ENCODE peak calls at places on chromosomes 16 and 17, in seven cellular contexts. B is right lobe of liver, N is lower leg skin, T is thoracic aorta, A is AG04450, C is thyroid gland, Z is gastrocnemius medialis. Q is an unnamed sample.

GRCh38 chr17:40329981-40330794 is 21.2 kb downstream of the RARA start:
- DNase-seq in B (peak), N (no peak), T (no peak), A (no peak), C (peak), Z (peak), Q (no peak)

GRCh38 chr17:57086069-57086930 is 1.3 kb downstream of the AKAP1 start:
- DNase-seq in B (peak), N (peak), T (no peak), A (no peak), C (peak), Z (peak), Q (no peak)

GRCh38 chr16:65111306-65111705 is 10.6 kb downstream of the CDH11 start:
- DNase-seq in B (no peak), N (no peak), T (no peak), A (no peak), C (no peak), Z (no peak), Q (no peak)

GRCh38 chr17:75047398-75048098 is 523 bp downstream of the KCTD2 start:
- DNase-seq in B (peak), N (peak), T (no peak), A (no peak), C (peak), Z (peak), Q (no peak)

GRCh38 chr17:45680360-45680759 is 103.8 kb upstream of the CRHR1 start:
- DNase-seq in B (no peak), N (no peak), T (no peak), A (no peak), C (no peak), Z (no peak), Q (no peak)

GRCh38 chr17:83145358-83145738 is 65.9 kb downstream of the METRNL start:
- DNase-seq in B (no peak), N (peak), T (no peak), A (no peak), C (no peak), Z (no peak), Q (no peak)

GRCh38 chr16:17313085-17313611 is 157.6 kb downstream of the XYLT1 start:
- DNase-seq in B (peak), N (no peak), T (no peak), A (no peak), C (peak), Z (no peak), Q (no peak)

GRCh38 chr16:84396537-84397008 is 28.2 kb downstream of the ATP2C2 start:
- DNase-seq in B (no peak), N (no peak), T (no peak), A (no peak), C (peak), Z (no peak), Q (peak)

GRCh38 chr16:55118701-55119260 is 188.1 kb downstream of the IRX5 start:
- DNase-seq in B (no peak), N (no peak), T (no peak), A (no peak), C (no peak), Z (no peak), Q (no peak)

GRCh38 chr16:4548124-4548523 is 8.0 kb upstream of the C16orf96 start:
- DNase-seq in B (peak), N (no peak), T (no peak), A (no peak), C (no peak), Z (no peak), Q (no peak)

GRCh38 chr17:15311996-15312395 is 29.4 kb downstream of the TEKT3 start:
- DNase-seq in B (no peak), N (no peak), T (no peak), A (no peak), C (no peak), Z (no peak), Q (no peak)

GRCh38 chr17:56297142-56297541 is 143.9 kb downstream of the ANKFN1 start:
- DNase-seq in B (no peak), N (no peak), T (no peak), A (peak), C (peak), Z (no peak), Q (no peak)

GRCh38 chr16:84885024-84885910 is 65.5 kb downstream of the CRISPLD2 start:
- DNase-seq in B (no peak), N (no peak), T (no peak), A (no peak), C (no peak), Z (no peak), Q (no peak)

GRCh38 chr16:54657058-54657708 is 273.5 kb upstream of the IRX5 start:
- DNase-seq in B (peak), N (no peak), T (peak), A (no peak), C (no peak), Z (peak), Q (no peak)

GRCh38 chr16:19886061-19886792 is 1.6 kb upstream of the GPRC5B start:
- DNase-seq in B (peak), N (peak), T (peak), A (peak), C (peak), Z (peak), Q (no peak)

GRCh38 chr17:34177642-34178041 is 77.4 kb upstream of the CCL2 start:
- DNase-seq in B (no peak), N (no peak), T (no peak), A (no peak), C (no peak), Z (no peak), Q (no peak)

GRCh38 chr17:65047939-65048338 is 8.6 kb downstream of the GNA13 start:
- DNase-seq in B (no peak), N (no peak), T (no peak), A (no peak), C (no peak), Z (no peak), Q (no peak)

GRCh38 chr17:13311301-13311700 is 290.4 kb downstream of the HS3ST3A1 start:
- DNase-seq in B (no peak), N (no peak), T (no peak), A (no peak), C (no peak), Z (no peak), Q (peak)

DNA sequence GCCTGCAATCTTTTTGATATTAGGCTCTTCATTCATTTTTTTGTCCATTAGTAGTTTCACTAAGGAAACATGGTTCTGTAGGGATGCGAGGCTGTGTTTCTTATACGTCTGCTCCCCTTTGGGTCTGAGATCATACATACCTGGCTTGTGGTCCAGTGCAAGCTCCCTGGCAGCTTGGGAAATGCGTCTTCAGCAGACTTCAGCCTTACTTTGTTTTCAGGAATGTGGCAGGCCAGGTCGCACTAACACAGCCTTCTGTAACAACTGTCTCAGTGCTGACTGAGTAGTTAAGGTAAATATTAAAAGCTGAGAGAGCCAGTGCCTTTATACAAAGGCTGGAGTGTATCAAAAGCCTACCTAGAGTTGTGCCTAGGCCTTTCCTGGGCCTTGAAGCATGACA is 970.5 kb upstream of the EEF2KMT start:
- DNase-seq in B (no peak), N (no peak), T (no peak), A (no peak), C (no peak), Z (no peak), Q (no peak)
- TF ChIP-seq CTCF in B (no peak), N (no peak), T (no peak), A (no peak), C (no peak), Z (no peak), Q (no peak)

GRCh38 chr16:73063284-73063733 is 15.4 kb upstream of the ZFHX3 start:
- DNase-seq in B (no peak), N (peak), T (no peak), A (no peak), C (no peak), Z (no peak), Q (no peak)
- H3K4me3 ChIP-seq in B (no peak), N (no peak), T (peak), A (peak), C (no peak), Z (peak), Q (peak)

GRCh38 chr17:18172528-18173278 is 10.9 kb upstream of the ALKBH5 start:
- DNase-seq in B (no peak), N (no peak), T (no peak), A (no peak), C (no peak), Z (no peak), Q (no peak)

GRCh38 chr17:18166894-18167293 is 16.7 kb upstream of the ALKBH5 start:
- DNase-seq in B (peak), N (no peak), T (no peak), A (no peak), C (no peak), Z (no peak), Q (no peak)

GRCh38 chr17:18161226-18162094 is 22.2 kb upstream of the ALKBH5 start:
- DNase-seq in B (no peak), N (no peak), T (no peak), A (no peak), C (no peak), Z (no peak), Q (no peak)

GRCh38 chr17:18163528-18163927 is 20.1 kb upstream of the ALKBH5 start:
- DNase-seq in B (no peak), N (no peak), T (no peak), A (no peak), C (no peak), Z (no peak), Q (no peak)

GRCh38 chr17:18167421-18167820 is 16.2 kb upstream of the ALKBH5 start:
- DNase-seq in B (no peak), N (no peak), T (no peak), A (no peak), C (no peak), Z (no peak), Q (no peak)
- TF ChIP-seq CTCF in B (no peak), N (no peak), T (no peak), A (no peak), C (no peak), Z (no peak), Q (no peak)

GRCh38 chr16:25877103-25877502 is 185.3 kb downstream of the HS3ST4 start:
- DNase-seq in B (no peak), N (no peak), T (no peak), A (no peak), C (no peak), Z (no peak), Q (no peak)
- H3K4me3 ChIP-seq in B (no peak), N (no peak), T (no peak), A (no peak), C (no peak), Z (no peak), Q (no peak)

GRCh38 chr17:43755389-43755875 is 3.2 kb downstream of the SOST start:
- DNase-seq in B (no peak), N (peak), T (no peak), A (no peak), C (peak), Z (no peak), Q (peak)
- TF ChIP-seq CTCF in B (no peak), N (no peak), T (peak), A (no peak), C (no peak), Z (peak), Q (no peak)

DNA sequence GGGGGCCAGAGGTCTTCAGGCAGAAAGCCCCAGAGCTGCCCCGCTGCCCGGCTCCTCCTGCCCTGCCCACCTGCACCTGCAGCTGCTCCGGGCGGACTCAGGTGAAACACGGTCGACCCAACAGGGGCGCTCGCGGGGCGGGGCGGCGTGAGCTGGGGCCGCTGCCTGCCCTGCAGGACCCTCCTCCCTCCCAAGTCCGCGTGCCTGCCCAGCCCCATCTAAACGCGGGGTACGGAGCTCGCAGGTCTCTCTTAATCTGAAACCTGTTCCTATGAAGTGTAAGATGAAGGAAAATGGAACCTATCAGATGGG is 28.1 kb downstream of the GNPTG start:
- DNase-seq in B (no peak), N (no peak), T (no peak), A (no peak), C (no peak), Z (no peak), Q (no peak)
- H3K4me3 ChIP-seq in B (peak), N (no peak), T (peak), A (peak), C (no peak), Z (peak), Q (peak)

GRCh38 chr17:58541249-58541648 is 26.8 kb upstream of the MTMR4 start:
- DNase-seq in B (no peak), N (peak), T (no peak), A (no peak), C (no peak), Z (no peak), Q (no peak)
- TF ChIP-seq CTCF in B (peak), N (no peak), T (no peak), A (peak), C (no peak), Z (no peak), Q (peak)

GRCh38 chr17:64015447-64015846 is 5.0 kb downstream of the ICAM2 start:
- DNase-seq in B (no peak), N (no peak), T (no peak), A (no peak), C (no peak), Z (no peak), Q (no peak)

GRCh38 chr17:64019486-64020067 is 856 bp downstream of the ICAM2 start:
- DNase-seq in B (no peak), N (peak), T (no peak), A (no peak), C (no peak), Z (no peak), Q (no peak)

GRCh38 chr17:64016974-64017373 is 3.5 kb downstream of the ICAM2 start:
- DNase-seq in B (no peak), N (no peak), T (no peak), A (no peak), C (no peak), Z (no peak), Q (no peak)

GRCh38 chr17:64016248-64016784 is 4.1 kb downstream of the ICAM2 start:
- DNase-seq in B (no peak), N (peak), T (no peak), A (no peak), C (no peak), Z (no peak), Q (no peak)

GRCh38 chr17:64017381-64017980 is 3.0 kb downstream of the ICAM2 start:
- DNase-seq in B (no peak), N (no peak), T (no peak), A (no peak), C (no peak), Z (no peak), Q (no peak)
- H3K4me3 ChIP-seq in B (no peak), N (no peak), T (no peak), A (no peak), C (no peak), Z (no peak), Q (no peak)

GRCh38 chr17:4837471-4838305 is 4.5 kb downstream of the MINK1 start:
- DNase-seq in B (no peak), N (no peak), T (no peak), A (no peak), C (no peak), Z (no peak), Q (no peak)
- TF ChIP-seq CTCF in B (no peak), N (no peak), T (no peak), A (no peak), C (no peak), Z (no peak), Q (no peak)

GRCh38 chr16:50273888-50274770 is 7.8 kb downstream of the ADCY7 start:
- DNase-seq in B (no peak), N (no peak), T (no peak), A (no peak), C (no peak), Z (peak), Q (no peak)
- H3K4me3 ChIP-seq in B (peak), N (no peak), T (peak), A (no peak), C (no peak), Z (no peak), Q (no peak)